ENCODE peak calls at places on chromosomes 7 and 10, in five cellular contexts. K, Y, F, Z and N are unnamed samples.

GRCh38 chr7:2757361-2757903 is 69.4 kb downstream of the AMZ1 start:
- DNase-seq in F (no peak), Z (peak), Y (no peak), K (peak), N (no peak)

GRCh38 chr7:38229386-38229785 is 44.0 kb downstream of the TARP start:
- DNase-seq in Z (no peak), Y (no peak), F (no peak), K (no peak), N (no peak)

GRCh38 chr10:13492493-13493180 is 36.2 kb downstream of the BEND7 start:
- DNase-seq in Y (no peak), F (no peak), K (no peak), Z (no peak), N (no peak)

GRCh38 chr10:31554556-31554955 is 235.5 kb downstream of the ZEB1 start:
- DNase-seq in Z (peak), F (no peak), Y (no peak), K (no peak), N (no peak)

GRCh38 chr10:43026039-43026973 is 50.6 kb upstream of the RET start:
- DNase-seq in F (no peak), Z (no peak), K (no peak), Y (no peak), N (no peak)

GRCh38 chr10:79230563-79231249 is 116.6 kb upstream of the PPIF start:
- DNase-seq in Y (no peak), K (no peak), F (no peak), Z (no peak), N (no peak)

GRCh38 chr7:82105463-82105862 is 335.6 kb upstream of the HGF start:
- DNase-seq in F (no peak), Y (no peak), K (no peak), Z (peak), N (no peak)

GRCh38 chr7:80284848-80285247 is 150.2 kb downstream of the GNAI1 start:
- DNase-seq in Y (no peak), Z (peak), K (no peak), F (no peak), N (no peak)

GRCh38 chr10:126734015-126734414 is 63.5 kb upstream of the C10orf90 start:
- DNase-seq in Z (peak), K (no peak), Y (no peak), F (no peak), N (no peak)

GRCh38 chr7:105664816-105665525 is 83.7 kb upstream of the EFCAB10 start:
- DNase-seq in F (no peak), K (no peak), Y (no peak), Z (no peak), N (no peak)

GRCh38 chr7:129948338-129948737 is 4.4 kb downstream of the UBE2H start:
- DNase-seq in F (no peak), Z (no peak), K (no peak), Y (no peak), N (no peak)

GRCh38 chr10:58807631-58808024 is 295.0 kb downstream of the BICC1 start:
- DNase-seq in K (no peak), F (no peak), Y (no peak), Z (peak), N (no peak)

GRCh38 chr7:37248396-37248836 is 200.2 kb downstream of the ELMO1 start:
- DNase-seq in Y (no peak), F (no peak), Z (no peak), K (no peak), N (no peak)

GRCh38 chr7:130853503-130854279 is 119.7 kb upstream of the KLF14 start:
- DNase-seq in K (no peak), Y (no peak), F (no peak), Z (peak), N (no peak)

GRCh38 chr10:30459283-30459682 is 25.3 kb downstream of the MAP3K8 start:
- DNase-seq in F (no peak), K (no peak), Y (no peak), Z (no peak), N (no peak)

GRCh38 chr7:110010379-110010778 is 1080.5 kb upstream of the LRRN3 start:
- DNase-seq in Z (no peak), K (no peak), Y (no peak), F (no peak), N (no peak)

GRCh38 chr7:69445549-69445948 is 152.7 kb upstream of the AUTS2 start:
- DNase-seq in Z (no peak), K (no peak), Y (no peak), F (no peak), N (no peak)

GRCh38 chr7:17020250-17020649 is 138.5 kb upstream of the AGR3 start:
- DNase-seq in K (no peak), F (no peak), Y (no peak), Z (no peak), N (no peak)

GRCh38 chr7:157189405-157189804 is 50.7 kb downstream of the UBE3C start:
- DNase-seq in Z (no peak), F (no peak), Y (no peak), K (no peak), N (no peak)

GRCh38 chr7:2722591-2722990 is 34.6 kb downstream of the AMZ1 start:
- DNase-seq in K (no peak), F (no peak), Y (no peak), Z (no peak), N (no peak)

GRCh38 chr10:23139677-23140076 is 44.3 kb downstream of the MSRB2 start:
- DNase-seq in F (no peak), Z (no peak), Y (no peak), K (no peak), N (no peak)

GRCh38 chr10:43211030-43211429 is 55.8 kb downstream of the RASGEF1A start:
- DNase-seq in Y (no peak), Z (no peak), K (no peak), F (no peak), N (no peak)

GRCh38 chr7:116988363-116988989 is 35.2 kb downstream of the ST7 start:
- DNase-seq in Y (no peak), K (no peak), Z (no peak), F (no peak), N (no peak)

GRCh38 chr7:107234436-107234835 is 65.6 kb downstream of the HBP1 start:
- DNase-seq in Y (no peak), F (no peak), Z (no peak), K (peak), N (no peak)

GRCh38 chr7:50446542-50446960 is 3.6 kb downstream of the FIGNL1 start:
- DNase-seq in Z (peak), Y (no peak), K (no peak), F (no peak), N (no peak)

GRCh38 chr10:9091515-9092093 is 1037.1 kb downstream of the GATA3 start:
- DNase-seq in F (no peak), K (no peak), Y (no peak), Z (no peak), N (peak)

GRCh38 chr10:129918401-129918800 is 45.7 kb downstream of the EBF3 start:
- DNase-seq in Z (no peak), K (no peak), Y (no peak), F (no peak), N (no peak)